ENCODE peak calls at places on chromosomes 2 and 18, in nine cellular contexts. X is pancreas, P is SJSA1, C is iPS DF 6.9, Z is IMR-90, W is heart right ventricle, M is Peyer's patch, L is MM.1S, E is adrenal gland. F is an unnamed sample. For H3K4me1 and H3K27me3, the result is how much of the 10 kb centered on the place peaks cover.

GRCh38 chr2:146913476-146913875 is 931.4 kb upstream of the ACVR2A start:
- DNase-seq in X (no peak), P (no peak), C (no peak), Z (no peak), W (no peak), M (no peak), L (no peak), E (no peak), F (no peak)

GRCh38 chr2:1981850-1982249 is 237.5 kb upstream of the PXDN start:
- DNase-seq in X (no peak), P (no peak), C (no peak), Z (no peak), W (no peak), M (no peak), L (no peak), E (no peak), F (no peak)

GRCh38 chr2:17792515-17792914 is 23.7 kb upstream of the MSGN1 start:
- DNase-seq in X (no peak), P (no peak), C (no peak), Z (no peak), W (no peak), M (no peak), L (peak), E (no peak), F (no peak)

GRCh38 chr2:159091981-159092380 is 123.5 kb downstream of the TANC1 start:
- DNase-seq in X (no peak), P (no peak), C (no peak), Z (no peak), W (no peak), M (peak), L (peak), E (no peak), F (peak)

GRCh38 chr18:9906407-9906955 is 7.3 kb upstream of the VAPA start:
- DNase-seq in X (no peak), P (no peak), C (no peak), Z (no peak), W (no peak), M (no peak), L (no peak), E (no peak), F (no peak)

GRCh38 chr2:25929789-25930473 is 51.6 kb upstream of the ASXL2 start:
- DNase-seq in X (no peak), P (no peak), C (no peak), Z (no peak), W (no peak), M (no peak), L (peak), E (no peak), F (no peak)

GRCh38 chr2:240431663-240432424 is 3.6 kb upstream of the GPC1 start:
- DNase-seq in X (peak), P (peak), C (no peak), Z (no peak), W (no peak), M (no peak), L (no peak), E (peak), F (no peak)

GRCh38 chr18:75106746-75107145 is 102.2 kb downstream of the PTGR3 start:
- DNase-seq in X (peak), P (peak), C (no peak), Z (no peak), W (no peak), M (no peak), L (no peak), E (no peak), F (no peak)

GRCh38 chr18:111292-112014 is 46.9 kb upstream of the USP14 start:
- DNase-seq in X (peak), P (peak), C (peak), Z (peak), W (peak), M (peak), L (peak), E (peak), F (peak)

GRCh38 chr2:17813742-17814458 is 2.4 kb upstream of the MSGN1 start:
- DNase-seq in X (no peak), P (no peak), C (no peak), Z (no peak), W (peak), M (peak), L (peak), E (no peak), F (no peak)

GRCh38 chr2:68255736-68256450 is 3.6 kb upstream of the PPP3R1 start:
- DNase-seq in X (no peak), P (no peak), C (no peak), Z (peak), W (no peak), M (no peak), L (peak), E (no peak), F (no peak)

GRCh38 chr2:64678771-64679615 is 25.3 kb upstream of the SERTAD2 start:
- DNase-seq in X (no peak), P (peak), C (no peak), Z (no peak), W (no peak), M (no peak), L (no peak), E (no peak), F (no peak)

GRCh38 chr2:113851640-113852039 is 38.2 kb upstream of the ACTR3 start:
- DNase-seq in X (no peak), P (no peak), C (no peak), Z (peak), W (no peak), M (no peak), L (no peak), E (peak), F (no peak)

GRCh38 chr2:234682492-234683228 is 185.8 kb upstream of the ARL4C start:
- DNase-seq in X (no peak), P (no peak), C (no peak), Z (peak), W (no peak), M (no peak), L (no peak), E (no peak), F (no peak)

GRCh38 chr2:201127570-201127969 is 11.6 kb downstream of the CFLAR start:
- DNase-seq in X (no peak), P (no peak), C (no peak), Z (peak), W (no peak), M (no peak), L (peak), E (peak), F (peak)

GRCh38 chr2:161746891-161747535 is 122.8 kb downstream of the SLC4A10 start:
- DNase-seq in X (no peak), P (no peak), C (no peak), Z (no peak), W (no peak), M (no peak), L (no peak), E (no peak), F (no peak)

GRCh38 chr2:192960945-192961344 is 766.2 kb upstream of the TMEFF2 start:
- DNase-seq in X (no peak), P (no peak), C (no peak), Z (no peak), W (no peak), M (no peak), L (no peak), E (no peak), F (no peak)

GRCh38 chr18:24198461-24198860 is 59.6 kb downstream of the CABYR start:
- DNase-seq in X (no peak), P (no peak), C (no peak), Z (no peak), W (no peak), M (no peak), L (no peak), E (no peak), F (no peak)

GRCh38 chr2:152598975-152599724 is 118.1 kb downstream of the PRPF40A start:
- DNase-seq in X (no peak), P (no peak), C (no peak), Z (peak), W (no peak), M (no peak), L (no peak), E (no peak), F (no peak)

GRCh38 chr2:107062599-107063196 is 176.7 kb upstream of the ST6GAL2 start:
- DNase-seq in X (no peak), P (no peak), C (no peak), Z (no peak), W (no peak), M (no peak), L (no peak), E (no peak), F (no peak)

GRCh38 chr2:165453672-165454071 is 15.8 kb upstream of the CSRNP3 start:
- DNase-seq in X (no peak), P (no peak), C (no peak), Z (no peak), W (no peak), M (no peak), L (no peak), E (no peak), F (no peak)

DNA sequence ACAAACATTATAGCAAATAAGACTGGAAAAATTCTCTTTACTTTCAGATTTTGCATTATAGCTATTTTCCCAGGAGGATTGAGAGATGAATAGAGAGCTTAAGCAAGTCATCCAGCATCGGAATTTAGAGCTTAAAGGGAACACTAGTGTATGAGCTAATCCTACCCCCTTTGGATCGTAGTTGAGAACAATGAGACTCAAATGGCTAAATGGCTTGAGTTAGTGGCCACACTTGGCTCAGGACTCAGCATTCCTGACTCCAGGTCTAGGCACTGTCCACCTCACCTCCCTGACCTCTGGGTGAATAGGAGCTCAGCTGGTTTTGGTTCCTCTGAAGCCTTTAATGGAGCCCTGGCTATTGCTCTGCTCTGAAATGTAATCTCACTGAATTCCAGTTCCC is 97.5 kb upstream of the CXCR4 start:
- DNase-seq in X (no peak), P (no peak), C (no peak), Z (no peak), W (no peak), M (no peak), L (no peak), E (no peak), F (no peak)
- H3K4me1 ChIP-seq in X (under half), P (under half), C (under half), Z (under half), W (under half), M (under half), L (under half), E (under half), F (under half)

DNA sequence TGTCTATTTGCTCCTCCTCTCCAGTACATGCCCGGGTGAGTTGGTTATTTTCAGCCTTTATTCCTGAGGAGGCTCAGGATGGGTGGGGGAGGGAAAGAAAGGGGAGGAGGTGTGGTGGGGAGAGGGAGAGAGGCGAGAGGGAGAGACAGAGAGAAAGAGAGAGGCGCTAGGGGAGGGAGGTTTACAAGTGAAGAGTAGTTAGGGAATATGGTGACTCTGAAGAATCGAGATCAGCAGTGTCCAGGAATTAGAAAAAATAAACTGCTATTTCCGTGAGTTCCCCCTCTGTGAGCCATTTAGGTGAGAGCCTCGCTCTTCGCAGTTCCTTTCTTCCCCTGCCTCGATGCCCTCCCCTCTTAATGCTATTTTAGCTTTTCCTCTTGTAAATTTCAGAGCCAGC is 138.9 kb downstream of the MEIS1 start:
- DNase-seq in X (no peak), P (no peak), C (no peak), Z (peak), W (no peak), M (no peak), L (no peak), E (peak), F (no peak)
- H3K4me3 ChIP-seq in X (no peak), P (no peak), C (peak), Z (peak), W (no peak), M (no peak), L (no peak), E (no peak), F (no peak)

DNA sequence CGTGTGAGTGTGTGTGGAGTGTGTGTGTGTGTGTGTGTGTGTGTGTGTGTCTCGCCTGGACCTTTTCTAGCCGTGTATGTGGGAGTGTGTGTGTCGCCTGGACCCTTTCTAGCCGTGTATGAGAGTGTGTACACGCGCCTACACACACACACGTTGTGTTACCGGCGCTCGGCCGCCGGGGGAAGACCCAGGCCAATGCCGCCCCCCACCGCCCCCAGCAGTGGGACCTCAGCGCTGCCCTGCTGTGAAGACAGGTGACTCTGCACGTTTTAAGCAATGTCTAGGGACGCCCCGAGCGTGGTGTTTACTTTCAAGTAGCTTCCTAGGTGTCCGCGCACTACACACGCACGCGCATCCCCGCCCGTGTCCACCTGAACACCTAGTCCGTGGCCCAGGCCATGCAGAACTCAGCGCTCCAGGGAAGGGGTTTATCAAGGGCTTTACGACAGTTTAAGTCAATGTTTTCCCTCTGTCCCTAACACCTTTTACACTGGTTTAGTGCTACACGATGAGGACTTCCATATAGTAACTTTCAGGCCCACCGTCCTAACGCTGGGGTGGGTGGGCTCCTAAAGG is 1.2 kb upstream of the BCL2 start:
- DNase-seq in X (peak), P (no peak), C (no peak), Z (peak), W (peak), M (peak), L (peak), E (no peak), F (peak)
- H3K27me3 ChIP-seq in X (under half), P (under half), C (under half), Z (under half), W (under half), M (under half), L (under half), E (under half), F (under half)

GRCh38 chr2:237742614-237743013 is 56.0 kb upstream of the RBM44 start:
- DNase-seq in X (no peak), P (peak), C (no peak), Z (no peak), W (no peak), M (no peak), L (no peak), E (no peak), F (no peak)

GRCh38 chr2:237744270-237744612 is 54.3 kb upstream of the RBM44 start:
- DNase-seq in X (no peak), P (peak), C (no peak), Z (no peak), W (no peak), M (no peak), L (no peak), E (no peak), F (no peak)

GRCh38 chr2:237743561-237744269 is 54.9 kb upstream of the RBM44 start:
- DNase-seq in X (no peak), P (peak), C (no peak), Z (peak), W (no peak), M (no peak), L (no peak), E (no peak), F (no peak)

GRCh38 chr2:237742191-237742590 is 56.4 kb upstream of the RBM44 start:
- DNase-seq in X (no peak), P (peak), C (no peak), Z (no peak), W (no peak), M (no peak), L (no peak), E (no peak), F (no peak)

GRCh38 chr2:237743024-237743423 is 55.6 kb upstream of the RBM44 start:
- DNase-seq in X (no peak), P (peak), C (no peak), Z (no peak), W (no peak), M (no peak), L (no peak), E (no peak), F (no peak)
- H3K4me1 ChIP-seq in X (under half), P (under half), C (under half), Z (under half), W (half or more), M (under half), L (under half), E (under half), F (under half)

GRCh38 chr2:6648656-6649247 is 217.0 kb downstream of the CMPK2 start:
- DNase-seq in X (no peak), P (no peak), C (no peak), Z (no peak), W (no peak), M (no peak), L (no peak), E (no peak), F (no peak)

GRCh38 chr2:6653281-6653750 is 212.4 kb downstream of the CMPK2 start:
- DNase-seq in X (no peak), P (no peak), C (no peak), Z (no peak), W (no peak), M (no peak), L (no peak), E (no peak), F (no peak)

GRCh38 chr2:6650311-6650710 is 215.4 kb downstream of the CMPK2 start:
- DNase-seq in X (no peak), P (no peak), C (no peak), Z (no peak), W (no peak), M (no peak), L (no peak), E (no peak), F (no peak)

GRCh38 chr2:6654279-6654678 is 211.4 kb downstream of the CMPK2 start:
- DNase-seq in X (no peak), P (no peak), C (no peak), Z (no peak), W (no peak), M (no peak), L (no peak), E (no peak), F (no peak)

DNA sequence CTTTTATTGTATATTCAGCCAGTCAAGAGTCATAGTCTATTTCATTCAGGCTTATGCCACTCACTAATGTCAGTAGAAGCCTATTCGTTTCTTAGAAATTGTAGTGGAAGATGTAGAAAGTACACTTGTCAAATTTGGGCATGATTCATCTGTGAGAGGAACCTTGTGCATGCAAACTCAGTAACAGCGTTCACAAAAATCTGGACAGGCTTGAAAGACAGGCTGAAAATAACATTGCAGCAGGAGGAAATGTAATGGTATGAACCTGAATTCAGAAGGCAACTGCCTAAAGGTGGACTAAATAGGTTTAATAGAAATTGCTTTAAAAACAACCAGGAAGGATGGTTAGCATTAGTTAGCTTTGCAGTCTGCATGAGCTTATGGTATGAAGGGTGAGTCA is 213.4 kb downstream of the CMPK2 start:
- DNase-seq in X (no peak), P (no peak), C (no peak), Z (no peak), W (no peak), M (no peak), L (no peak), E (no peak), F (no peak)
- H3K4me3 ChIP-seq in X (no peak), P (no peak), C (no peak), Z (no peak), W (no peak), M (no peak), L (no peak), E (no peak), F (no peak)

F was measured in naive thymus-derived CD4-positive, alpha-beta T cell.